ENCODE peak calls at places on chromosomes 7 and 10, in ten cellular contexts. U is tibial nerve, S is HCT116, N is psoas muscle, M is cardiac muscle cell, B is upper lobe of right lung, C is brain microvascular endothelial cell, R is kidney, Z is neural progenitor cell, L is A549. D is an unnamed sample.

GRCh38 chr10:81871558-81871957 is 3.4 kb upstream of the NRG3 start:
- DNase-seq in U (no peak), S (no peak), N (no peak), M (no peak), B (no peak), C (no peak), R (no peak), Z (no peak), L (no peak), D (no peak)

GRCh38 chr7:44275829-44276570 is 49.4 kb downstream of the CAMK2B start:
- DNase-seq in U (no peak), S (no peak), N (peak; percentile 37), M (peak; percentile 56), B (peak; percentile 48), C (no peak), R (peak; percentile 76), Z (peak; percentile 94), L (no peak), D (no peak)

GRCh38 chr7:17530741-17531417 is 232.4 kb downstream of the AHR start:
- DNase-seq in U (no peak), S (peak; percentile 26), N (no peak), M (peak; percentile 93), B (no peak), C (no peak), R (no peak), Z (peak; percentile 4), L (no peak), D (no peak)

GRCh38 chr10:24983946-24984345 is 31.5 kb upstream of the PRTFDC1 start:
- DNase-seq in U (no peak), S (no peak), N (no peak), M (no peak), B (no peak), C (no peak), R (no peak), Z (no peak), L (no peak), D (no peak)

GRCh38 chr10:88810196-88810961 is 7.8 kb downstream of the LIPM start:
- DNase-seq in U (no peak), S (peak; percentile 60), N (no peak), M (peak; percentile 82), B (no peak), C (peak; percentile 43), R (no peak), Z (peak; percentile 62), L (peak; percentile 79), D (no peak)

GRCh38 chr7:157010588-157011332 is at the start of gene MNX1:
- DNase-seq in U (no peak), S (peak; percentile 54), N (peak; percentile 85), M (no peak), B (peak; percentile 92), C (no peak), R (peak; percentile 87), Z (peak; percentile 92), L (peak; percentile 89), D (no peak)

GRCh38 chr10:4512557-4513286 is 313.3 kb upstream of the AKR1E2 start:
- DNase-seq in U (no peak), S (peak; percentile 36), N (no peak), M (peak; percentile 85), B (no peak), C (peak; percentile 53), R (no peak), Z (peak; percentile 48), L (peak; percentile 75), D (no peak)

GRCh38 chr10:78686444-78687060 is 382.2 kb upstream of the ZMIZ1 start:
- DNase-seq in U (no peak), S (no peak), N (no peak), M (no peak), B (no peak), C (no peak), R (no peak), Z (no peak), L (no peak), D (no peak)

GRCh38 chr7:121012170-121012874 is 23.8 kb downstream of the CPED1 start:
- DNase-seq in U (no peak), S (no peak), N (no peak), M (no peak), B (no peak), C (no peak), R (no peak), Z (no peak), L (no peak), D (no peak)

GRCh38 chr7:35793225-35793579 is 7.7 kb upstream of the SEPTIN7 start:
- DNase-seq in U (no peak), S (no peak), N (no peak), M (peak; percentile 75), B (no peak), C (peak; percentile 27), R (no peak), Z (no peak), L (no peak), D (no peak)

GRCh38 chr10:63603709-63604445 is 82.7 kb downstream of the REEP3 start:
- DNase-seq in U (no peak), S (no peak), N (no peak), M (no peak), B (no peak), C (peak; percentile 55), R (no peak), Z (no peak), L (no peak), D (no peak)

GRCh38 chr10:33341638-33342037 is 7.2 kb upstream of the NRP1 start:
- DNase-seq in U (no peak), S (no peak), N (no peak), M (no peak), B (no peak), C (peak; percentile 22), R (no peak), Z (no peak), L (no peak), D (no peak)

GRCh38 chr7:8908889-8909288 is 475.5 kb downstream of the NXPH1 start:
- DNase-seq in U (no peak), S (no peak), N (no peak), M (no peak), B (no peak), C (no peak), R (no peak), Z (no peak), L (no peak), D (no peak)

GRCh38 chr7:151113344-151114150 is 27.3 kb downstream of the AGAP3 start:
- DNase-seq in U (no peak), S (peak; percentile 76), N (no peak), M (peak; percentile 74), B (no peak), C (peak; percentile 66), R (no peak), Z (peak; percentile 79), L (peak; percentile 82), D (no peak)

GRCh38 chr10:27600915-27601314 is 96.8 kb downstream of the RAB18 start:
- DNase-seq in U (no peak), S (no peak), N (no peak), M (no peak), B (no peak), C (no peak), R (no peak), Z (no peak), L (no peak), D (no peak)

GRCh38 chr10:27603104-27603503 is 99.0 kb downstream of the RAB18 start:
- DNase-seq in U (no peak), S (no peak), N (no peak), M (no peak), B (no peak), C (no peak), R (no peak), Z (no peak), L (no peak), D (no peak)

GRCh38 chr10:27599546-27599945 is 95.4 kb downstream of the RAB18 start:
- DNase-seq in U (no peak), S (no peak), N (no peak), M (no peak), B (no peak), C (no peak), R (no peak), Z (no peak), L (no peak), D (no peak)

GRCh38 chr10:27601519-27601918 is 97.4 kb downstream of the RAB18 start:
- DNase-seq in U (no peak), S (no peak), N (no peak), M (no peak), B (no peak), C (no peak), R (no peak), Z (no peak), L (no peak), D (no peak)

DNA sequence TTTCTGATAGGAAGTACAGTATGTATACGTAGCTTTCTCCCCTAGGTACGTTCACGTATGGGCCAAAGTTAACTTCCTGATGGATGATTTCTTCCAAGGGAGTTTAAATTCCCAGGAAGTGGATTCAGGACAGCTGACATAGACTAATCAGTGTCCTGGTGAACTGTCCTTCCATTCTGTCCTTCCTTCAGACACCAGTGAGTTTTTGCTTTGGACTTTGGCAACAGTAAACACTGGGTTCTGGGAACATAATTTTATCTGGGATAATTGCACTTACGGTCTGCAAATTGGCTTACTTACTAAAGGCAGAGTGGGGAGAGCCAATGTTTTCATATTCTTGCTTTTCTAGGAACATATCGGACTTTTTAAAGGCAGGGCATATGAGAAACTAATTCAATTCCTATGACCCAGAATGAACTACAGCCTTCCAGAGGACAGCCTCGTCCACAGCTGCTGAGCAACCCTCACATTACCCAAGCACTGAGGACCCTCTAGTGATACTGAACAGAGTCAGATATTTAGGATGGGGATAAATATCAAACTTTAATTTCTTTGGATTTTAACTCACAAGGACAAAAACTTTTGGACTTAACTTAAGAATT is 97.9 kb downstream of the RAB18 start:
- DNase-seq in U (no peak), S (no peak), N (no peak), M (no peak), B (no peak), C (no peak), R (no peak), Z (no peak), L (no peak), D (no peak)
- H3K27ac ChIP-seq in U (no peak overlapping the region), S (no peak overlapping the region), N (no peak overlapping the region), M (no peak overlapping the region), B (no peak overlapping the region), C (no peak overlapping the region), R (no peak overlapping the region), Z (no peak overlapping the region), L (no peak overlapping the region), D (no peak overlapping the region)

GRCh38 chr10:47165711-47166404 is 134.1 kb upstream of the GDF10 start:
- DNase-seq in U (peak; percentile 47), S (no peak), N (peak; percentile 81), M (peak; percentile 97), B (peak; percentile 80), C (peak; percentile 94), R (peak; percentile 78), Z (no peak), L (no peak), D (no peak)
- H3K4me3 ChIP-seq in U (peak overlapping the region; percentile 44), S (no peak overlapping the region), N (peak overlapping the region; percentile 26), M (no peak overlapping the region), B (peak overlapping the region; percentile 35), C (peak overlapping the region; percentile 9), R (peak overlapping the region; percentile 34), Z (no peak overlapping the region), L (no peak overlapping the region), D (peak overlapping the region; percentile 55)

GRCh38 chr10:22420787-22421517 is 75.7 kb downstream of the SPAG6 start:
- DNase-seq in U (no peak), S (no peak), N (no peak), M (peak; percentile 53), B (no peak), C (no peak), R (no peak), Z (no peak), L (peak; percentile 25), D (no peak)
- TF ChIP-seq CTCF in U (no peak), S (peak; percentile 34), N (peak; percentile 6), M (peak; percentile 25), B (peak; percentile 28), C (peak; percentile 26), R (no peak), Z (no peak), L (peak; percentile 32), D (no peak)

GRCh38 chr10:122515022-122515424 is 45.5 kb upstream of the DMBT1 start:
- DNase-seq in U (no peak), S (no peak), N (peak; percentile 65), M (peak; percentile 81), B (no peak), C (no peak), R (no peak), Z (no peak), L (no peak), D (no peak)
- H3K27ac ChIP-seq in U (no peak overlapping the region), S (no peak overlapping the region), N (peak overlapping the region; percentile 32), M (no peak overlapping the region), B (no peak overlapping the region), C (no peak overlapping the region), R (no peak overlapping the region), Z (no peak overlapping the region), L (no peak overlapping the region), D (no peak overlapping the region)